ENCODE peak calls at places on chromosomes 16 and 17, in nine cellular contexts. One of them, this sample, is unnamed.

GRCh38 chr17:49708515-49709161 is 874 bp upstream of the SLC35B1 start:
- DNase-seq in GM13977: peak
- DNase-seq in pancreas: no peak
- DNase-seq in A549: no peak
- DNase-seq in mucosa of descending colon: no peak
- DNase-seq in H9: peak
- DNase-seq in lung: no peak
- DNase-seq in breast epithelium: no peak
- DNase-seq in astrocyte of the spinal cord: no peak
- DNase-seq in this sample: no peak

GRCh38 chr17:43360376-43360738 is 38.4 kb upstream of the ARL4D start:
- DNase-seq in GM13977: peak
- DNase-seq in pancreas: no peak
- DNase-seq in A549: peak
- DNase-seq in mucosa of descending colon: no peak
- DNase-seq in H9: no peak
- DNase-seq in lung: no peak
- DNase-seq in breast epithelium: no peak
- DNase-seq in astrocyte of the spinal cord: peak
- DNase-seq in this sample: peak

GRCh38 chr17:33564146-33564545 is 271.1 kb upstream of the ASIC2 start:
- DNase-seq in GM13977: no peak
- DNase-seq in pancreas: no peak
- DNase-seq in A549: no peak
- DNase-seq in mucosa of descending colon: no peak
- DNase-seq in H9: no peak
- DNase-seq in lung: no peak
- DNase-seq in breast epithelium: no peak
- DNase-seq in astrocyte of the spinal cord: no peak
- DNase-seq in this sample: no peak

GRCh38 chr16:67661101-67661661 is 421 bp downstream of the PARD6A start:
- DNase-seq in GM13977: no peak
- DNase-seq in pancreas: peak
- DNase-seq in A549: peak
- DNase-seq in mucosa of descending colon: no peak
- DNase-seq in H9: peak
- DNase-seq in lung: no peak
- DNase-seq in breast epithelium: no peak
- DNase-seq in astrocyte of the spinal cord: peak
- DNase-seq in this sample: no peak

GRCh38 chr16:3074860-3075545 is 9.6 kb downstream of the IL32 start:
- DNase-seq in GM13977: peak
- DNase-seq in pancreas: no peak
- DNase-seq in A549: no peak
- DNase-seq in mucosa of descending colon: peak
- DNase-seq in H9: no peak
- DNase-seq in lung: no peak
- DNase-seq in breast epithelium: no peak
- DNase-seq in astrocyte of the spinal cord: no peak
- DNase-seq in this sample: peak

GRCh38 chr16:31130899-31131298 is 4.6 kb downstream of the PRSS8 start:
- DNase-seq in GM13977: no peak
- DNase-seq in pancreas: peak
- DNase-seq in A549: no peak
- DNase-seq in mucosa of descending colon: peak
- DNase-seq in H9: peak
- DNase-seq in lung: peak
- DNase-seq in breast epithelium: peak
- DNase-seq in astrocyte of the spinal cord: no peak
- DNase-seq in this sample: no peak

GRCh38 chr17:61617261-61617660 is 26.2 kb upstream of the NACA2 start:
- DNase-seq in GM13977: no peak
- DNase-seq in pancreas: no peak
- DNase-seq in A549: no peak
- DNase-seq in mucosa of descending colon: no peak
- DNase-seq in H9: no peak
- DNase-seq in lung: no peak
- DNase-seq in breast epithelium: no peak
- DNase-seq in astrocyte of the spinal cord: no peak
- DNase-seq in this sample: no peak

GRCh38 chr16:19860146-19861030 is 24.3 kb downstream of the GPRC5B start:
- DNase-seq in GM13977: no peak
- DNase-seq in pancreas: peak
- DNase-seq in A549: no peak
- DNase-seq in mucosa of descending colon: no peak
- DNase-seq in H9: peak
- DNase-seq in lung: no peak
- DNase-seq in breast epithelium: no peak
- DNase-seq in astrocyte of the spinal cord: peak
- DNase-seq in this sample: no peak

GRCh38 chr17:43040655-43041054 is 15.6 kb downstream of the RND2 start:
- DNase-seq in GM13977: no peak
- DNase-seq in pancreas: no peak
- DNase-seq in A549: no peak
- DNase-seq in mucosa of descending colon: no peak
- DNase-seq in H9: no peak
- DNase-seq in lung: no peak
- DNase-seq in breast epithelium: no peak
- DNase-seq in astrocyte of the spinal cord: no peak
- DNase-seq in this sample: no peak

GRCh38 chr17:38943607-38944006 is 18.2 kb downstream of the LASP1NB start:
- DNase-seq in GM13977: peak
- DNase-seq in pancreas: no peak
- DNase-seq in A549: no peak
- DNase-seq in mucosa of descending colon: no peak
- DNase-seq in H9: no peak
- DNase-seq in lung: no peak
- DNase-seq in breast epithelium: no peak
- DNase-seq in astrocyte of the spinal cord: no peak
- DNase-seq in this sample: no peak

GRCh38 chr17:77566566-77566965 is 391.9 kb upstream of the TNRC6C start:
- DNase-seq in GM13977: no peak
- DNase-seq in pancreas: peak
- DNase-seq in A549: no peak
- DNase-seq in mucosa of descending colon: no peak
- DNase-seq in H9: no peak
- DNase-seq in lung: no peak
- DNase-seq in breast epithelium: peak
- DNase-seq in astrocyte of the spinal cord: no peak
- DNase-seq in this sample: no peak

DNA sequence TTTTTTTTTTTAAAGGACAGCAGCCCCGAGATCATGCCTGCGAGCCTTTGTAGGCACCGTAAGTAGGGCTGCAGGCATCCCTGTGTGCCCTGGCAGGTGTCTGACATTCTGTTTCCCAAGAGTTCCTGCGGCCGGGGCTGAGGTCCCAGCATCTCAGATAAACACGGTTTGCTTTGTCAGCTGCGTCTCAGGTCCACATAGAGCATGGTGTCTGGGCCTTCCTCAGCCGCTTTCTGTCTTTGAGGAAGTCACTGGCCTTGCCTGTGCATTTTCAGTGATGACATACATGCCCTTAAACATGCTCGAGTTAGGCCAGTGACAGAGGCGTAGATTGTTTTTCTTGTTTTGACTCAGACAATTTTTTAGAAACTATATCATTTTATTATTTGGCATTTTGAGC is 105.7 kb downstream of the SNX29 start:
- DNase-seq in GM13977: no peak
- DNase-seq in pancreas: peak
- DNase-seq in A549: no peak
- DNase-seq in mucosa of descending colon: no peak
- DNase-seq in H9: no peak
- DNase-seq in lung: no peak
- DNase-seq in breast epithelium: peak
- DNase-seq in astrocyte of the spinal cord: no peak
- DNase-seq in this sample: no peak
- TF ChIP-seq CTCF in GM13977: no peak
- TF ChIP-seq CTCF in pancreas: no peak
- TF ChIP-seq CTCF in A549: no peak
- TF ChIP-seq CTCF in mucosa of descending colon: no peak
- TF ChIP-seq CTCF in H9: no peak
- TF ChIP-seq CTCF in lung: no peak
- TF ChIP-seq CTCF in breast epithelium: no peak
- TF ChIP-seq CTCF in astrocyte of the spinal cord: no peak
- TF ChIP-seq CTCF in this sample: no peak

DNA sequence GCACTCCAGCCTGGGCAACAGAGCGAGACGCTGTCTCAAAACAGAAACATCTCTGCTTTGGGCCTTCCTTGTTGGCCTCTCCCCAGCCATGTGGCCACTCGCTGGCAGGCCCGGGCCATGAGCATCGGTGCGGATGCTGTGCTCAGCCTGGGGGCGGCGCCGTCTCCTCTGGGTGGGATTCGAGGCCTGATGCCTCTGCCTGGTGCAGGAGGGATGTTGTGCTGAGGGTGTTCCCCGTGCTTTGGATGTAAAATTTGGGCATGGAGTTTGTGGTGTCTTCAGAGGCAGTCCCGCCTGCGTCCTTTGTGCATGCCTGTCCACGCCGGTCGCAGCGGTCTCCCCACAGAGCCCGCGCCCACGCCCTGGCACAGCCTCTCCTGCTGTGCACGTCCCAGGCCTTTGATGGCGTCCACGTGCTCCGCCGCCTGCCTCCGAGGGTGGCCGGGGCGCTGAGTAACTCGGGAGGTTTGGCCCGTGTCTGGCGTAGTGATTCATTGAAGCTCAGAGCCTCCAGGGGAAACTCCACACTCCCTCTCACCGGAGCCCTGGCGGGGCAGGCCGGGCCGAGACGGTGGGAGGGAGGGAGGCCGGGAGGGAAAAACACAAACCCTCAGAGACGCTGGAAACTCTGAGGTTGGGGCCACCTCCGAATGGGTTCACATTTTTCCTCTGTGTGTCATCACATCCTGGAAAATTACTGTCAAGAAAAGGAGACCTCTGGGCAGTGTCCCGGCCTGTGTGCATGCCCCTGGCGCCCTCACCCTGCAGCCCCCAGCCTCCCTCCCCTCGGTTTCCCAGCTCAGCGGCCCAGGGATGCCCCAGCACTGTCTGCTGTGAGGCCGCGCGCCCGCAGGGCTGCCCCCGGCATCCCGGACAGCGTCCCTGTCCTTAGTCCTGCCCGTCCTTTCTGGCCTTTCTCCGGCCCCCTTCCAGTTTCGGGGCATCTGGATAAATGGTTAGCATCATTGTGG is 19.0 kb downstream of the CENPX start:
- DNase-seq in GM13977: no peak
- DNase-seq in pancreas: no peak
- DNase-seq in A549: peak
- DNase-seq in mucosa of descending colon: no peak
- DNase-seq in H9: no peak
- DNase-seq in lung: no peak
- DNase-seq in breast epithelium: peak
- DNase-seq in astrocyte of the spinal cord: peak
- DNase-seq in this sample: no peak
- TF ChIP-seq CTCF in GM13977: no peak
- TF ChIP-seq CTCF in pancreas: no peak
- TF ChIP-seq CTCF in A549: no peak
- TF ChIP-seq CTCF in mucosa of descending colon: no peak
- TF ChIP-seq CTCF in H9: no peak
- TF ChIP-seq CTCF in lung: no peak
- TF ChIP-seq CTCF in breast epithelium: no peak
- TF ChIP-seq CTCF in astrocyte of the spinal cord: no peak
- TF ChIP-seq CTCF in this sample: no peak

DNA sequence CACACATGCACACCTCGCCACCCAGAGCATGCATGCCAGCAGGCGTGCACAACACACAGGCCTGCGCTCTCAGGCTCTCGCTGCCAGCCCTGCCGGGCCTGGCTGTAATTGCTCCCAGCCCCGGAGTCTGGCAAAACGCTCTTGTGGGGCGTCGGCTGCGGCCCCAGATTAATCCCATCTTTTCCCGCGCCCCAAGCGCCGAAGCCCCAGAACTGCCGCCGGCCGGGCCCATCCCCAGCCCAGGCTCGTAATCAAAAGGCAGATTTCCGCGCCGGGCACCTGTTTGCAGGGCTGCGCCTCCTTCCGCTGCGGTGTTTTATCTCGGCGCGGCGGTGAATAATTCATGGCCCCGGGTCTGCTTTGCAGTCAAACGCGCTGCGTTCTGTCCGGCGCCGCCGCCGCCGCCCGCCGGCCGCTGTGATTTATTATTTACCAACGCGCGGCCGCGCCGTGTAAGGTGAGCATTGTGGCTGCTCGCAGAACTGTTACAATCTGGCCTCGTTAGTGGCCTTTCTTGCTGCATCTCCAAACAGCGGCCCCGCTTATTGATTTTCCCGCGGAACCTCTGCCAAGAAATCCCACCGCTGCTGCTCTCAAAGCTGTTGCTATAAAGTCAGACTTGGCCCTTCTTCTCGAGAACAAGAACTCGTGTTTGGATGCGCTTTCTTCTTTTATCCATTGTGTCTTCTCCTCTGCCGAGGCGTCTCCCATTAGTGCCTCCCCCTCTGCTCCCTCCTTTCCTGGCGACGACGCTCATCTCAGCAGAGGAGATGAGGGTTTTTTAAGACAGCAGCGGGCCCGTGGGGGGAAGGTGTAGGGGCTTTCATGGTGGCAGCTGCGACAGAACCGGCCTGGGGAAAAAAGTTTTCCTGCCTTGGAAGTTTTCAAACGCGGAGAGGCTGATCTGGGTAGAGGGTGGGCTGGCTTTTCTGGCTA is 126.2 kb downstream of the IRX5 start:
- DNase-seq in GM13977: no peak
- DNase-seq in pancreas: no peak
- DNase-seq in A549: peak
- DNase-seq in mucosa of descending colon: no peak
- DNase-seq in H9: peak
- DNase-seq in lung: no peak
- DNase-seq in breast epithelium: no peak
- DNase-seq in astrocyte of the spinal cord: no peak
- DNase-seq in this sample: no peak
- TF ChIP-seq CTCF in GM13977: no peak
- TF ChIP-seq CTCF in pancreas: no peak
- TF ChIP-seq CTCF in A549: no peak
- TF ChIP-seq CTCF in mucosa of descending colon: no peak
- TF ChIP-seq CTCF in H9: peak
- TF ChIP-seq CTCF in lung: no peak
- TF ChIP-seq CTCF in breast epithelium: peak
- TF ChIP-seq CTCF in astrocyte of the spinal cord: no peak
- TF ChIP-seq CTCF in this sample: no peak

DNA sequence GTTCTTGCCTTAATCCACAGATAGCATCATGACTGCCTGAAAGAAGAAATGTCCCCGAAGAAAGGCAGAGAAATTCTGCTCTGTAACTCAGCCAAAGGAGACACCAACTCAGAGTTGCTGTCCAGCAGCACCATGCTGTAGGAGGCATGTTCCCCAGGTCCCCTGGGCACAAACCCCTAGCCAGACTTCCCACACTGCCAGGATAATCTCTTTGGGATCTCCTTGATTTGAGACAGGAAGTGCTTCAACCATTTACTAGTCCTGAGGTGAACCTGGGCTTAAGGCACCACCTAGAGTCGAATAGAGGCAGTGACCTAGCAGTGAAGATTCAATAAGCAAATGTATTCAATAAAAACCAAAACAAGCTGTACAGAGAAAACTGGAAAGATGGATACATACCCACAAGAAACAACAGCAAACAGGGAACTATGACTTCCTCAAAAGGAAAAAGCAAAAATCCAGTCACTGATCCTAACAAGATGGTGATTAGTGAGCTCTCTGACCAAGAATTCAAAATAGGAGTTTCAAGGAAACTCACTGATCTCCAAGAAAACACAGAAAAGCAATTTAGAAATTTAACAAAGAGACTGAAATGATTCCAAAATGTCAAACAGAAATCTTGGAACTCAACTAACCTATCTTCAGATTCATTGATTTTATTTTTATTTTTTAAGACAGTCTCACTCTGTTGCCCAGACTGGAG is 5.7 kb downstream of the OR4D2 start:
- DNase-seq in GM13977: peak
- DNase-seq in pancreas: no peak
- DNase-seq in A549: peak
- DNase-seq in mucosa of descending colon: no peak
- DNase-seq in H9: peak
- DNase-seq in lung: no peak
- DNase-seq in breast epithelium: no peak
- DNase-seq in astrocyte of the spinal cord: peak
- DNase-seq in this sample: peak
- TF ChIP-seq CTCF in GM13977: peak
- TF ChIP-seq CTCF in pancreas: no peak
- TF ChIP-seq CTCF in A549: peak
- TF ChIP-seq CTCF in mucosa of descending colon: no peak
- TF ChIP-seq CTCF in H9: peak
- TF ChIP-seq CTCF in lung: peak
- TF ChIP-seq CTCF in breast epithelium: no peak
- TF ChIP-seq CTCF in astrocyte of the spinal cord: peak
- TF ChIP-seq CTCF in this sample: peak